ENCODE peak calls at places on chromosome 13, in five cellular contexts. One of them, this sample, is unnamed.

GRCh38 chr13:43942301-43942700 is 62.6 kb downstream of the LACC1 start:
- DNase-seq in astrocyte of the spinal cord: peak
- DNase-seq in ovary: no peak
- DNase-seq in A549: no peak
- DNase-seq in cardiac muscle cell: no peak
- DNase-seq in this sample: no peak

GRCh38 chr13:102978168-102978567 is 88.0 kb downstream of the SLC10A2 start:
- DNase-seq in astrocyte of the spinal cord: peak
- DNase-seq in ovary: no peak
- DNase-seq in A549: no peak
- DNase-seq in cardiac muscle cell: no peak
- DNase-seq in this sample: no peak

GRCh38 chr13:21458457-21458815 is 667 bp downstream of the ZDHHC20 start:
- DNase-seq in astrocyte of the spinal cord: no peak
- DNase-seq in ovary: peak
- DNase-seq in A549: peak
- DNase-seq in cardiac muscle cell: peak
- DNase-seq in this sample: peak

GRCh38 chr13:30619731-30620130 is 2.0 kb downstream of the USPL1 start:
- DNase-seq in astrocyte of the spinal cord: no peak
- DNase-seq in ovary: no peak
- DNase-seq in A549: no peak
- DNase-seq in cardiac muscle cell: no peak
- DNase-seq in this sample: no peak

GRCh38 chr13:76067850-76068249 is 431.7 kb downstream of the LMO7 start:
- DNase-seq in astrocyte of the spinal cord: no peak
- DNase-seq in ovary: no peak
- DNase-seq in A549: no peak
- DNase-seq in cardiac muscle cell: no peak
- DNase-seq in this sample: no peak

GRCh38 chr13:108974686-108975085 is 345.3 kb downstream of the MYO16 start:
- DNase-seq in astrocyte of the spinal cord: no peak
- DNase-seq in ovary: no peak
- DNase-seq in A549: no peak
- DNase-seq in cardiac muscle cell: no peak
- DNase-seq in this sample: no peak

GRCh38 chr13:63636231-63636993 is 2220.8 kb upstream of the PCDH20 start:
- DNase-seq in astrocyte of the spinal cord: peak
- DNase-seq in ovary: no peak
- DNase-seq in A549: peak
- DNase-seq in cardiac muscle cell: no peak
- DNase-seq in this sample: no peak

GRCh38 chr13:111399334-111399733 is 78.9 kb downstream of the TEX29 start:
- DNase-seq in astrocyte of the spinal cord: no peak
- DNase-seq in ovary: no peak
- DNase-seq in A549: no peak
- DNase-seq in cardiac muscle cell: no peak
- DNase-seq in this sample: no peak

GRCh38 chr13:110676511-110677204 is 29.3 kb downstream of the CARS2 start:
- DNase-seq in astrocyte of the spinal cord: no peak
- DNase-seq in ovary: no peak
- DNase-seq in A549: no peak
- DNase-seq in cardiac muscle cell: no peak
- DNase-seq in this sample: no peak

GRCh38 chr13:106499905-106500304 is 35.6 kb downstream of the EFNB2 start:
- DNase-seq in astrocyte of the spinal cord: no peak
- DNase-seq in ovary: no peak
- DNase-seq in A549: no peak
- DNase-seq in cardiac muscle cell: no peak
- DNase-seq in this sample: no peak

GRCh38 chr13:46554971-46555370 is 2.0 kb downstream of the LRCH1 start:
- DNase-seq in astrocyte of the spinal cord: no peak
- DNase-seq in ovary: no peak
- DNase-seq in A549: no peak
- DNase-seq in cardiac muscle cell: no peak
- DNase-seq in this sample: no peak

GRCh38 chr13:35992964-35993363 is 138.2 kb downstream of the DCLK1 start:
- DNase-seq in astrocyte of the spinal cord: no peak
- DNase-seq in ovary: no peak
- DNase-seq in A549: no peak
- DNase-seq in cardiac muscle cell: no peak
- DNase-seq in this sample: no peak

GRCh38 chr13:37889102-37889501 is 19.5 kb upstream of the TRPC4 start:
- DNase-seq in astrocyte of the spinal cord: peak
- DNase-seq in ovary: no peak
- DNase-seq in A549: no peak
- DNase-seq in cardiac muscle cell: no peak
- DNase-seq in this sample: no peak

GRCh38 chr13:94612050-94612449 is 10.4 kb downstream of the GPR180 start:
- DNase-seq in astrocyte of the spinal cord: no peak
- DNase-seq in ovary: no peak
- DNase-seq in A549: no peak
- DNase-seq in cardiac muscle cell: no peak
- DNase-seq in this sample: no peak

GRCh38 chr13:46146898-46147297 is 35.1 kb downstream of the LCP1 start:
- DNase-seq in astrocyte of the spinal cord: no peak
- DNase-seq in ovary: no peak
- DNase-seq in A549: peak
- DNase-seq in cardiac muscle cell: peak
- DNase-seq in this sample: peak

GRCh38 chr13:46369506-46370268 is 17.4 kb downstream of the RUBCNL start:
- DNase-seq in astrocyte of the spinal cord: peak
- DNase-seq in ovary: no peak
- DNase-seq in A549: no peak
- DNase-seq in cardiac muscle cell: no peak
- DNase-seq in this sample: no peak

GRCh38 chr13:39016789-39017188 is 21.1 kb downstream of the PROSER1 start:
- DNase-seq in astrocyte of the spinal cord: peak
- DNase-seq in ovary: no peak
- DNase-seq in A549: peak
- DNase-seq in cardiac muscle cell: peak
- DNase-seq in this sample: peak

GRCh38 chr13:95222733-95223018 is 78.6 kb downstream of the ABCC4 start:
- DNase-seq in astrocyte of the spinal cord: no peak
- DNase-seq in ovary: no peak
- DNase-seq in A549: no peak
- DNase-seq in cardiac muscle cell: no peak
- DNase-seq in this sample: no peak

GRCh38 chr13:65387743-65388347 is 1842.3 kb downstream of the PCDH9 start:
- DNase-seq in astrocyte of the spinal cord: no peak
- DNase-seq in ovary: no peak
- DNase-seq in A549: peak
- DNase-seq in cardiac muscle cell: no peak
- DNase-seq in this sample: no peak

GRCh38 chr13:37132211-37132610 is 26.7 kb upstream of the CSNK1A1L start:
- DNase-seq in astrocyte of the spinal cord: no peak
- DNase-seq in ovary: no peak
- DNase-seq in A549: no peak
- DNase-seq in cardiac muscle cell: no peak
- DNase-seq in this sample: no peak

GRCh38 chr13:99468971-99469545 is 32.2 kb upstream of the TM9SF2 start:
- DNase-seq in astrocyte of the spinal cord: no peak
- DNase-seq in ovary: no peak
- DNase-seq in A549: no peak
- DNase-seq in cardiac muscle cell: no peak
- DNase-seq in this sample: peak

GRCh38 chr13:102686024-102686423 is 8.8 kb downstream of the METTL21C start:
- DNase-seq in astrocyte of the spinal cord: no peak
- DNase-seq in ovary: no peak
- DNase-seq in A549: no peak
- DNase-seq in cardiac muscle cell: no peak
- DNase-seq in this sample: no peak

GRCh38 chr13:80441968-80442367 is 101.0 kb upstream of the SPRY2 start:
- DNase-seq in astrocyte of the spinal cord: no peak
- DNase-seq in ovary: no peak
- DNase-seq in A549: no peak
- DNase-seq in cardiac muscle cell: no peak
- DNase-seq in this sample: no peak

GRCh38 chr13:114002009-114002544 is 28.2 kb upstream of the C13orf46 start:
- DNase-seq in astrocyte of the spinal cord: no peak
- DNase-seq in ovary: no peak
- DNase-seq in A549: no peak
- DNase-seq in cardiac muscle cell: no peak
- DNase-seq in this sample: no peak

GRCh38 chr13:46866150-46866549 is 30.7 kb downstream of the HTR2A start:
- DNase-seq in astrocyte of the spinal cord: peak
- DNase-seq in ovary: no peak
- DNase-seq in A549: peak
- DNase-seq in cardiac muscle cell: peak
- DNase-seq in this sample: peak

GRCh38 chr13:96141032-96141431 is 51.1 kb downstream of the HS6ST3 start:
- DNase-seq in astrocyte of the spinal cord: peak
- DNase-seq in ovary: no peak
- DNase-seq in A549: peak
- DNase-seq in cardiac muscle cell: peak
- DNase-seq in this sample: no peak

GRCh38 chr13:31264146-31264545 is 64.4 kb downstream of the B3GLCT start:
- DNase-seq in astrocyte of the spinal cord: no peak
- DNase-seq in ovary: no peak
- DNase-seq in A549: no peak
- DNase-seq in cardiac muscle cell: no peak
- DNase-seq in this sample: no peak

GRCh38 chr13:33758113-33758512 is 59.8 kb upstream of the RFC3 start:
- DNase-seq in astrocyte of the spinal cord: no peak
- DNase-seq in ovary: no peak
- DNase-seq in A549: no peak
- DNase-seq in cardiac muscle cell: no peak
- DNase-seq in this sample: no peak

GRCh38 chr13:64371045-64371444 is 2859.1 kb downstream of the PCDH9 start:
- DNase-seq in astrocyte of the spinal cord: peak
- DNase-seq in ovary: no peak
- DNase-seq in A549: peak
- DNase-seq in cardiac muscle cell: no peak
- DNase-seq in this sample: no peak

GRCh38 chr13:79044415-79044814 is 361.6 kb downstream of the RBM26 start:
- DNase-seq in astrocyte of the spinal cord: no peak
- DNase-seq in ovary: no peak
- DNase-seq in A549: no peak
- DNase-seq in cardiac muscle cell: no peak
- DNase-seq in this sample: no peak

GRCh38 chr13:43787998-43788397 is 1.2 kb upstream of the ENOX1 start:
- DNase-seq in astrocyte of the spinal cord: peak
- DNase-seq in ovary: no peak
- DNase-seq in A549: peak
- DNase-seq in cardiac muscle cell: no peak
- DNase-seq in this sample: peak

GRCh38 chr13:51560336-51560735 is 23.9 kb upstream of the WDFY2 start:
- DNase-seq in astrocyte of the spinal cord: no peak
- DNase-seq in ovary: no peak
- DNase-seq in A549: no peak
- DNase-seq in cardiac muscle cell: no peak
- DNase-seq in this sample: no peak
- H3K4me3 ChIP-seq in astrocyte of the spinal cord: no peak
- H3K4me3 ChIP-seq in ovary: no peak
- H3K4me3 ChIP-seq in A549: no peak
- H3K4me3 ChIP-seq in cardiac muscle cell: no peak
- H3K4me3 ChIP-seq in this sample: no peak

GRCh38 chr13:27005976-27006518 is 165.6 kb downstream of the USP12 start:
- DNase-seq in astrocyte of the spinal cord: no peak
- DNase-seq in ovary: no peak
- DNase-seq in A549: no peak
- DNase-seq in cardiac muscle cell: no peak
- DNase-seq in this sample: no peak
- H3K4me3 ChIP-seq in astrocyte of the spinal cord: no peak
- H3K4me3 ChIP-seq in ovary: no peak
- H3K4me3 ChIP-seq in A549: no peak
- H3K4me3 ChIP-seq in cardiac muscle cell: peak
- H3K4me3 ChIP-seq in this sample: peak

GRCh38 chr13:32453981-32454380 is 26.1 kb upstream of the N4BP2L1 start:
- DNase-seq in astrocyte of the spinal cord: no peak
- DNase-seq in ovary: no peak
- DNase-seq in A549: no peak
- DNase-seq in cardiac muscle cell: no peak
- DNase-seq in this sample: no peak
- H3K4me3 ChIP-seq in astrocyte of the spinal cord: no peak
- H3K4me3 ChIP-seq in ovary: no peak
- H3K4me3 ChIP-seq in A549: no peak
- H3K4me3 ChIP-seq in cardiac muscle cell: no peak
- H3K4me3 ChIP-seq in this sample: no peak

GRCh38 chr13:57314897-57315520 is 148.0 kb downstream of the PRR20E start:
- DNase-seq in astrocyte of the spinal cord: no peak
- DNase-seq in ovary: no peak
- DNase-seq in A549: no peak
- DNase-seq in cardiac muscle cell: no peak
- DNase-seq in this sample: peak

DNA sequence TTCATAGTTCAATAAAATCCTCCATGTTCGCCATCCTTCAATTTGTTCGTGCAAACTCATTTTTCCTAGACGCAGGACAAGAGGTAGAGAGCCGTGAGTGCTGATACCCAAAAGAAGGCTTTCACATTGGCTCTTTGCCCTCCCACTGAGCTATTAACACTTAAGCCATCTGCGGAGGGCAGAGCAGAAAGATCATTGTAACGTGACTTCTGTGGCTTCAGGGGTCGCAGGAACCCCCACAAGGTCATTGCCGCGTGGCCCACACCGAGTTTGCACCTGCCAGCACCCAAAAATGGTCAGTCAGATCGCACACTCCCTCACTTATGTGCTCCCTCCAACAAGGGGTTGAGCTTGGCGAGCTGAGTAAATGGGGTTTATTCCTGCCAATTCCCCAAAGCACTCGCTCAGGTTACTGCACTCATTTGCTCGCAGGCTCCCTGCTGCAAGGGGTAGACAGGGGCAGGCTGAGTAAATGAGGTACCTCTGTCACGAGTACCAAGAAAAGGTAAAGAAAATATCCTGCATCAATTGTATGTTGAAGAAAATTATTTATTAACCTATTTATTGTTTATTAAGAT is 144.1 kb downstream of the PRR20E start:
- DNase-seq in astrocyte of the spinal cord: no peak
- DNase-seq in ovary: no peak
- DNase-seq in A549: no peak
- DNase-seq in cardiac muscle cell: no peak
- DNase-seq in this sample: no peak
- H3K4me3 ChIP-seq in astrocyte of the spinal cord: no peak
- H3K4me3 ChIP-seq in ovary: no peak
- H3K4me3 ChIP-seq in A549: no peak
- H3K4me3 ChIP-seq in cardiac muscle cell: no peak
- H3K4me3 ChIP-seq in this sample: no peak

DNA sequence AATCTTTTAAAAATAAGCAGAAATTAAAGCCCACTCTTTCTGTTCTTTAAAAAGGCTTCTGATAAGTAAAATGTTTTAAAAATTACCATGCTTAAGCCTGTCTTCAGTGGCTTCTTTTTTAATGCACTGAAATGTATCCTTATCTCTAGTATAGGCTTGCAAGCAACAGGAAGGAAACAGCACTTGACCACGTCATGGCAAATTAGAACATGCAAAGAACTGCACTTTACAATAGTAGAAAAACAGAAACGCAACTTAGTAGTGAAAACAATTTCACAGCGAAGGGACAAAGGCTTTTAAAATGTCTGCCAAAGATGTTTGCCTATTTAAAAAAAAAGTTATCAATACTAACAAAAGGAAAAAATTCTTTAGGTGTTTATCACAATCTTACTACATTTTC is 36.3 kb downstream of the ELF1 start:
- DNase-seq in astrocyte of the spinal cord: peak
- DNase-seq in ovary: no peak
- DNase-seq in A549: no peak
- DNase-seq in cardiac muscle cell: peak
- DNase-seq in this sample: no peak
- H3K4me3 ChIP-seq in astrocyte of the spinal cord: no peak
- H3K4me3 ChIP-seq in ovary: peak
- H3K4me3 ChIP-seq in A549: no peak
- H3K4me3 ChIP-seq in cardiac muscle cell: peak
- H3K4me3 ChIP-seq in this sample: no peak